ENCODE peak calls at places on chromosomes 12 and 14, in seven cellular contexts. L, O, B, E, Z, A and C are unnamed samples. For H3K36me3, the result is how much of the 10 kb centered on the place peaks cover.

GRCh38 chr14:36848213-36848612 is 186.6 kb downstream of the PAX9 start:
- DNase-seq in L (no peak), O (no peak), B (no peak), E (no peak), Z (no peak), A (no peak), C (no peak)

GRCh38 chr12:57852620-57853509 is 6.3 kb upstream of the CTDSP2 start:
- DNase-seq in L (peak), O (peak), B (no peak), E (no peak), Z (no peak), A (peak), C (no peak)

GRCh38 chr14:58272589-58273372 is 25.6 kb upstream of the ARID4A start:
- DNase-seq in L (no peak), O (peak), B (no peak), E (peak), Z (peak), A (no peak), C (no peak)

GRCh38 chr14:49512147-49512551 is 74.0 kb downstream of the RPS29 start:
- DNase-seq in L (no peak), O (no peak), B (no peak), E (no peak), Z (peak), A (no peak), C (no peak)

GRCh38 chr14:87049886-87050820 is 942.8 kb downstream of the GALC start:
- DNase-seq in L (no peak), O (no peak), B (no peak), E (no peak), Z (no peak), A (no peak), C (no peak)

GRCh38 chr12:52243774-52244614 is 11.0 kb downstream of the KRT7 start:
- DNase-seq in L (peak), O (peak), B (peak), E (peak), Z (peak), A (no peak), C (peak)

GRCh38 chr12:28517101-28517500 is 326.8 kb downstream of the CCDC91 start:
- DNase-seq in L (no peak), O (no peak), B (no peak), E (no peak), Z (peak), A (no peak), C (no peak)

GRCh38 chr12:56224954-56225353 is 812 bp downstream of the NABP2 start:
- DNase-seq in L (no peak), O (no peak), B (no peak), E (no peak), Z (no peak), A (no peak), C (no peak)

GRCh38 chr12:1724250-1724649 is 33.4 kb downstream of the ADIPOR2 start:
- DNase-seq in L (no peak), O (no peak), B (no peak), E (no peak), Z (no peak), A (no peak), C (peak)

GRCh38 chr12:92597997-92598396 is 104.8 kb upstream of the PLEKHG7 start:
- DNase-seq in L (no peak), O (no peak), B (no peak), E (no peak), Z (no peak), A (no peak), C (no peak)

GRCh38 chr12:120368789-120369475 is at the start of gene MSI1:
- DNase-seq in L (no peak), O (no peak), B (no peak), E (no peak), Z (no peak), A (no peak), C (no peak)

GRCh38 chr14:73759183-73759713 is 45.1 kb upstream of the PNMA1 start:
- DNase-seq in L (peak), O (peak), B (peak), E (peak), Z (peak), A (no peak), C (no peak)

GRCh38 chr14:45201908-45202307 is 51.1 kb downstream of the MIS18BP1 start:
- DNase-seq in L (no peak), O (no peak), B (no peak), E (no peak), Z (peak), A (no peak), C (no peak)

GRCh38 chr14:45990252-45990651 is 661.3 kb downstream of the RPL10L start:
- DNase-seq in L (no peak), O (no peak), B (no peak), E (no peak), Z (no peak), A (no peak), C (no peak)

GRCh38 chr12:85740190-85740589 is 96.0 kb downstream of the RASSF9 start:
- DNase-seq in L (no peak), O (no peak), B (no peak), E (no peak), Z (no peak), A (no peak), C (no peak)

GRCh38 chr14:22888662-22889061 is 5.6 kb downstream of the REM2 start:
- DNase-seq in L (no peak), O (no peak), B (peak), E (no peak), Z (no peak), A (no peak), C (peak)

GRCh38 chr12:2805146-2805525 is 7.3 kb upstream of the ITFG2 start:
- DNase-seq in L (no peak), O (no peak), B (no peak), E (no peak), Z (no peak), A (no peak), C (no peak)

GRCh38 chr14:102164241-102164641 is 24.5 kb downstream of the WDR20 start:
- DNase-seq in L (peak), O (no peak), B (no peak), E (no peak), Z (peak), A (no peak), C (no peak)

GRCh38 chr12:41795910-41796309 is 348.8 kb downstream of the GXYLT1 start:
- DNase-seq in L (no peak), O (no peak), B (no peak), E (no peak), Z (peak), A (no peak), C (no peak)

GRCh38 chr12:19287302-19287701 is 152.0 kb upstream of the AEBP2 start:
- DNase-seq in L (no peak), O (no peak), B (no peak), E (no peak), Z (no peak), A (no peak), C (no peak)

GRCh38 chr14:37585101-37585479 is 10.0 kb downstream of the FOXA1 start:
- DNase-seq in L (no peak), O (no peak), B (no peak), E (peak), Z (no peak), A (no peak), C (no peak)

GRCh38 chr14:104881369-104881979 is 16.4 kb downstream of the CEP170B start:
- DNase-seq in L (no peak), O (no peak), B (no peak), E (no peak), Z (no peak), A (no peak), C (no peak)

GRCh38 chr12:117680311-117680710 is 288.5 kb downstream of the KSR2 start:
- DNase-seq in L (no peak), O (no peak), B (no peak), E (no peak), Z (peak), A (no peak), C (no peak)

GRCh38 chr12:22626429-22626828 is 1.5 kb downstream of the ETNK1 start:
- DNase-seq in L (no peak), O (no peak), B (peak), E (no peak), Z (peak), A (no peak), C (peak)

GRCh38 chr12:53191096-53191884 is 10.6 kb upstream of the CSAD start:
- DNase-seq in L (no peak), O (no peak), B (no peak), E (no peak), Z (no peak), A (no peak), C (no peak)

GRCh38 chr12:80129895-80130535 is 30.7 kb downstream of the OTOGL start:
- DNase-seq in L (no peak), O (no peak), B (no peak), E (no peak), Z (no peak), A (no peak), C (no peak)

GRCh38 chr12:11397366-11397765 is 2.0 kb upstream of the PRB2 start:
- DNase-seq in L (no peak), O (no peak), B (no peak), E (no peak), Z (peak), A (no peak), C (no peak)

GRCh38 chr12:131366261-131366871 is 344.5 kb upstream of the SFSWAP start:
- DNase-seq in L (no peak), O (no peak), B (no peak), E (no peak), Z (no peak), A (no peak), C (no peak)

GRCh38 chr12:57171668-57172067 is 24.2 kb upstream of the LRP1-AS start:
- DNase-seq in L (peak), O (no peak), B (no peak), E (no peak), Z (no peak), A (no peak), C (no peak)

GRCh38 chr12:91637789-91638624 is 455.4 kb upstream of the DCN start:
- DNase-seq in L (no peak), O (no peak), B (no peak), E (no peak), Z (no peak), A (no peak), C (no peak)

GRCh38 chr12:76784600-76785051 is 20.7 kb downstream of the ZDHHC17 start:
- DNase-seq in L (no peak), O (no peak), B (no peak), E (no peak), Z (no peak), A (no peak), C (no peak)

GRCh38 chr12:116263844-116264243 is 13.6 kb downstream of the MED13L start:
- DNase-seq in L (no peak), O (no peak), B (no peak), E (no peak), Z (no peak), A (no peak), C (no peak)

GRCh38 chr14:96072076-96072475 is 32.9 kb downstream of the C14orf132 start:
- DNase-seq in L (no peak), O (no peak), B (no peak), E (no peak), Z (no peak), A (no peak), C (no peak)

GRCh38 chr14:69355955-69356321 is 42.2 kb downstream of the ERH start:
- DNase-seq in L (peak), O (peak), B (no peak), E (no peak), Z (no peak), A (no peak), C (no peak)

GRCh38 chr12:63319386-63319785 is 168.4 kb upstream of the AVPR1A start:
- DNase-seq in L (no peak), O (no peak), B (no peak), E (no peak), Z (no peak), A (no peak), C (no peak)

GRCh38 chr14:105864651-105865265 is 338.4 kb downstream of the TMEM121 start:
- DNase-seq in L (peak), O (no peak), B (no peak), E (peak), Z (no peak), A (no peak), C (no peak)

DNA sequence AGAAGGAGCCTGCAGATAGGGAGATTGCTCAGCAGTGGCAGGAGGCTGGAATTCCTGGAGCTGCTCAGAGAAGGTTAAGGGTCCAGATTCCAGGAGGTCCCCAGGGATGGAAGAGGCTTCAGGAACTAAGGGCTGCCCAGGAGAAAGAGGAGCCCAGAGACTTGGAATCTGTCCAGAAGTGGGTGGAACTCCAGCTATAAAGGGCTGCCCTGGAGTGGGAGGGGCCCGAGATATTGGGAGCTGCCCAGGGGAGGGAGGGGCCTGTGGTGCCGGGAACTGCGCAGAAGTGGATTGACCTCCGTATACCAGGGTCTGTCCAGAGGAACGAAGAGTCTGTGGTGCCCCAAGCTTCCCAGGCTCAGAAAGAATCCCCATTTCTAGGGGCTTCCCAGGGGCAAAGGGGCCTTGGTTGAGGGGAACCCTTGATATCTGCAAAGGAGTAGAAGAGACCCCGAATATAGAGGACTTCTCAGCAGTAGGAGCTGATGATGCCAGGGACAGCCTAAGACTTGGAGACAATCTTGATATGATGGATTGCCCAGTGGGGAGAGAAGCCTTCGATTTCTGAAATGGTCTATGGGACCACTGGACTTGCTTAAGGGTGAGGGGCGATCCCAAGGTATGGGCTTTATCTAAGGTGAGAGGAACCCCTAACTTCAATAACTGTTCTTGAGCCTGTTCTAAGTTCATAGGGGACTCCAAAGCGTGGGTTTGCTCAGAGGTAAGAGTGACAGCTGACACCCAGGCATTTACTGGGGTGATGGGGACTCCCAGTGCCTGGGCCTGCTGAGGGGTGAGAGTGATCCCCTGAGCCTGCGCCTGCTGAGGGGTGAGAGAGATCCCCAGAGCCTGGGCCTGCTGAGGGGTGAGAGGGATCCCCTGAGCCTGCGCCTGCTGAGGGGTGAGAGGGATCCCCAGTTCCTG is 45.0 kb downstream of the FAM186A start:
- DNase-seq in L (no peak), O (no peak), B (no peak), E (peak), Z (no peak), A (no peak), C (no peak)
- H3K36me3 ChIP-seq in L (under half), O (under half), B (under half), E (under half), Z (under half), A (under half), C (under half)

DNA sequence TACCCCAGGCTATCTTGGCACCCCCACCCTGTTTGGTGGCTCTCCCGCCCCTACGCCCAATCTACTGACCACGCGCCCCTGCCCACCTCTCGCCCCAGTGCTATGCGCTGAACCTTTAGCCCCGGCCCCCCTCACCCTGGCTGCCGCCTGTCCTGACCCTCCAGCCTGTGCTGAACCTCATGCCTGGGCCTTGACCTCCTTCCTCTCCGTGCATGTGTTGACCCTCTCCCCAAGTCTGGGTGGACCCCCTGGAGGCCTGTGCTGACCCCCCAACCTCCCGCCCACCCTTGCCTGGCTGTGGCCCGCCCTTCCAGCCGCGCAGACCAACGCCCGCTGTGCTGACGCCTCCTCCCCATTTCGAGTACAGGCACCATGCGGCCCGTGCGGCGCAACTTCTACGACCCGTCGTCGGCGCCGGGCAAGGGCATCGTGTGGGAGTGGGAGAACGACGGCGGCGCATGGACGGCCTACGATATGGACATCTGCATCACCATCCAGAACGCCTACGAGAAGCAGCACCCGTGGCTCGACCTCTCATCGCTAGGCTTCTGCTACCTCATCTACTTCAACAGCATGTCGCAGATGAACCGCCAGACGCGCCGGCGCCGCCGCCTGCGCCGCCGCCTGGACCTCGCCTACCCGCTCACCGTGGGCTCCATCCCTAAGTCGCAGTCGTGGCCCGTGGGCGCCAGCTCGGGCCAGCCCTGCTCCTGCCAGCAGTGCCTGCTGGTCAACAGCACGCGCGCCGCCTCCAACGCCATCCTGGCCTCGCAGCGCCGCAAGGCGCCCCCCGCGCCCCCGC is 20.7 kb downstream of the DTX1 start:
- DNase-seq in L (no peak), O (no peak), B (no peak), E (no peak), Z (no peak), A (no peak), C (no peak)
- H3K36me3 ChIP-seq in L (under half), O (under half), B (under half), E (under half), Z (under half), A (under half), C (under half)

GRCh38 chr12:6202846-6203245 is 2.6 kb downstream of the CD9 start:
- DNase-seq in L (no peak), O (no peak), B (no peak), E (no peak), Z (no peak), A (no peak), C (no peak)
- H3K36me3 ChIP-seq in L (under half), O (under half), B (under half), E (under half), Z (under half), A (under half), C (under half)

DNA sequence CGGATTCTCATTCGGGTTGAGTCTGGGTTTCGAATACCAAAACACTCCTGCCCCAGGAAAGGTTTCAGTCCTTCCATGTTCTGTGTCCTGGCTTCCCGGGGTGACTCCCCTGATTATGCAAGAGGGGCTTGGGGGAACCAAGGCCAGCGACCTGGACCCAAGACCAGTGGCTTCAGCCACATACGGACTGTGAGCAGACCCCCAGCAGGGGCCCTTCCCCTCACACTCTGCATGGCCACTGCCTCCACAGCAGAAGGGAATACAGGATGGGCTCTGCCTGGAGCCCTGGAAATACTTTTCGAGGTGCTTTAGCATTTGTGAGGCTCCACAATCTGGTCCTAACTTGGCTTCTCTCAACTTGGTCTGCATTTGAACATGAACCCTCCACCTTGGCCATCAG is 19.1 kb downstream of the HDAC7 start:
- DNase-seq in L (no peak), O (no peak), B (no peak), E (no peak), Z (no peak), A (no peak), C (no peak)
- H3K36me3 ChIP-seq in L (under half), O (under half), B (under half), E (half or more), Z (under half), A (half or more), C (under half)

DNA sequence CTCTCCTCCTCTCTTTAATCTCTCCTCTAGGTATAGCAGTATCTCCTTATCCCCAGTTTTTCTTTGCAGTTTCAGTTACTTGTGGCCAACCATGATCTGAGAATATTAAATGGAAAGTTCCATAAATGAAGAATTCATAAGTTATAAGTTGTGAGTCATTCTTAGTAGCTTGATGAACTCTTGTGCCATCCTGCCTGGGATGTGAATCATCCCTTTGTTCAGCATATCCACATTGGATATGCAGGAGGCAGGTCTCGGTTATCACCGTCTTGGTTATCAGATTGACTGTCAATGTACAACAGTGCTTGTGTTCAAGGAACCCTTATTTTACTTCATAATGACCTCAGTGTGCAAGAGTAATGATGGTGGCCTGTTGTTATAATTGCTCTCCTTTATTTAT is 134.0 kb downstream of the TMEM117 start:
- DNase-seq in L (no peak), O (no peak), B (no peak), E (no peak), Z (peak), A (no peak), C (no peak)
- H3K36me3 ChIP-seq in L (under half), O (under half), B (under half), E (under half), Z (under half), A (under half), C (under half)

DNA sequence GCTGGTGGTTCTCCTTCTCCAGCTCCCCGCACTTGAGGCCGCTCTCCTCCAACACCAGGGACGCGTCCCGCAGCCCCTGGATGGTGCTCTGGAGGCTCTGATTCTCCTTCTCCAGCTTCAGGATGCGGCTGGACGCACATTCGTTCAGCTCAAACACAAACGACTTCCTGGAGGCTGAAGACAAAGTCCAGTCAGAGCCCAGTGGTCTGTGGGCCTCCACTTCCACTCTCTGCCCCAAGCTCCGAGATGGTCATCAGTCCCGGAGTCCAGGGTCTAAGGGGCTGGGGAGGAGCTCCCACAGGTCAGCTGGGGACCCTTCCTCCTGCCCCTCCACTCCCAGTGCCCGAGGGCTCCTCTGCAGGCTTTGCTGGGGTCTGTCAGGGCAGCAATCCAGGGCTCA is 76.6 kb upstream of the GPR68 start:
- DNase-seq in L (no peak), O (no peak), B (no peak), E (no peak), Z (no peak), A (no peak), C (no peak)
- H3K36me3 ChIP-seq in L (under half), O (under half), B (half or more), E (half or more), Z (under half), A (half or more), C (under half)

GRCh38 chr12:105201389-105201788 is 34.6 kb downstream of the APPL2 start:
- DNase-seq in L (no peak), O (peak), B (no peak), E (peak), Z (no peak), A (no peak), C (no peak)
- H3K36me3 ChIP-seq in L (under half), O (under half), B (under half), E (half or more), Z (under half), A (half or more), C (under half)